ENCODE peak calls at places on chromosomes 3 and 15, in nine cellular contexts. One of them, this sample, is unnamed.

GRCh38 chr15:47614341-47614740 is 103.0 kb upstream of the SEMA6D start:
- DNase-seq in progenitor cell of endocrine pancreas: no peak
- DNase-seq in stimulated activated CD8-positive, alpha-beta memory T cell treated with anti-CD3 and anti-CD28 coated beads, Interleukin-7, amount 100 ng/mL, for 24 hours: no peak
- DNase-seq in endothelial cell of umbilical vein: no peak
- DNase-seq in left cardiac atrium: no peak
- DNase-seq in AG10803: no peak
- DNase-seq in naive thymus-derived CD8-positive, alpha-beta T cell: no peak
- DNase-seq in NCI-H187: no peak
- DNase-seq in H4: no peak
- DNase-seq in this sample: no peak

GRCh38 chr3:197736010-197736490 is 654 bp downstream of the RUBCN start:
- DNase-seq in progenitor cell of endocrine pancreas: no peak
- DNase-seq in stimulated activated CD8-positive, alpha-beta memory T cell treated with anti-CD3 and anti-CD28 coated beads, Interleukin-7, amount 100 ng/mL, for 24 hours: peak; percentile 29
- DNase-seq in endothelial cell of umbilical vein: no peak
- DNase-seq in left cardiac atrium: no peak
- DNase-seq in AG10803: peak; percentile 22
- DNase-seq in naive thymus-derived CD8-positive, alpha-beta T cell: peak; percentile 28
- DNase-seq in NCI-H187: peak; percentile 17
- DNase-seq in H4: no peak
- DNase-seq in this sample: peak; percentile 56

GRCh38 chr3:193231201-193231600 is 9.8 kb upstream of the PLAAT1 start:
- DNase-seq in progenitor cell of endocrine pancreas: no peak
- DNase-seq in stimulated activated CD8-positive, alpha-beta memory T cell treated with anti-CD3 and anti-CD28 coated beads, Interleukin-7, amount 100 ng/mL, for 24 hours: no peak
- DNase-seq in endothelial cell of umbilical vein: no peak
- DNase-seq in left cardiac atrium: no peak
- DNase-seq in AG10803: no peak
- DNase-seq in naive thymus-derived CD8-positive, alpha-beta T cell: no peak
- DNase-seq in NCI-H187: no peak
- DNase-seq in H4: no peak
- DNase-seq in this sample: no peak

GRCh38 chr15:43509002-43509922 is 8.1 kb upstream of the MAP1A start:
- DNase-seq in progenitor cell of endocrine pancreas: no peak
- DNase-seq in stimulated activated CD8-positive, alpha-beta memory T cell treated with anti-CD3 and anti-CD28 coated beads, Interleukin-7, amount 100 ng/mL, for 24 hours: no peak
- DNase-seq in endothelial cell of umbilical vein: no peak
- DNase-seq in left cardiac atrium: no peak
- DNase-seq in AG10803: peak; percentile 63
- DNase-seq in naive thymus-derived CD8-positive, alpha-beta T cell: no peak
- DNase-seq in NCI-H187: no peak
- DNase-seq in H4: peak; percentile 3
- DNase-seq in this sample: peak; percentile 16

GRCh38 chr3:13879946-13880810 is at the start of gene WNT7A:
- DNase-seq in progenitor cell of endocrine pancreas: peak; percentile 59
- DNase-seq in stimulated activated CD8-positive, alpha-beta memory T cell treated with anti-CD3 and anti-CD28 coated beads, Interleukin-7, amount 100 ng/mL, for 24 hours: no peak
- DNase-seq in endothelial cell of umbilical vein: no peak
- DNase-seq in left cardiac atrium: no peak
- DNase-seq in AG10803: no peak
- DNase-seq in naive thymus-derived CD8-positive, alpha-beta T cell: peak; percentile 64
- DNase-seq in NCI-H187: no peak
- DNase-seq in H4: no peak
- DNase-seq in this sample: peak; percentile 13

GRCh38 chr3:28103871-28104270 is 137.5 kb upstream of the CMC1 start:
- DNase-seq in progenitor cell of endocrine pancreas: no peak
- DNase-seq in stimulated activated CD8-positive, alpha-beta memory T cell treated with anti-CD3 and anti-CD28 coated beads, Interleukin-7, amount 100 ng/mL, for 24 hours: no peak
- DNase-seq in endothelial cell of umbilical vein: no peak
- DNase-seq in left cardiac atrium: no peak
- DNase-seq in AG10803: no peak
- DNase-seq in naive thymus-derived CD8-positive, alpha-beta T cell: no peak
- DNase-seq in NCI-H187: no peak
- DNase-seq in H4: no peak
- DNase-seq in this sample: no peak

GRCh38 chr3:8303466-8303865 is 198.2 kb upstream of the LMCD1 start:
- DNase-seq in progenitor cell of endocrine pancreas: no peak
- DNase-seq in stimulated activated CD8-positive, alpha-beta memory T cell treated with anti-CD3 and anti-CD28 coated beads, Interleukin-7, amount 100 ng/mL, for 24 hours: no peak
- DNase-seq in endothelial cell of umbilical vein: no peak
- DNase-seq in left cardiac atrium: no peak
- DNase-seq in AG10803: peak; percentile 12
- DNase-seq in naive thymus-derived CD8-positive, alpha-beta T cell: no peak
- DNase-seq in NCI-H187: no peak
- DNase-seq in H4: no peak
- DNase-seq in this sample: peak; percentile 25

GRCh38 chr3:94887056-94887455 is 824.2 kb downstream of the NSUN3 start:
- DNase-seq in progenitor cell of endocrine pancreas: no peak
- DNase-seq in stimulated activated CD8-positive, alpha-beta memory T cell treated with anti-CD3 and anti-CD28 coated beads, Interleukin-7, amount 100 ng/mL, for 24 hours: no peak
- DNase-seq in endothelial cell of umbilical vein: no peak
- DNase-seq in left cardiac atrium: no peak
- DNase-seq in AG10803: no peak
- DNase-seq in naive thymus-derived CD8-positive, alpha-beta T cell: no peak
- DNase-seq in NCI-H187: no peak
- DNase-seq in H4: no peak
- DNase-seq in this sample: no peak

GRCh38 chr3:151460774-151461450 is at the start of gene IGSF10:
- DNase-seq in progenitor cell of endocrine pancreas: no peak
- DNase-seq in stimulated activated CD8-positive, alpha-beta memory T cell treated with anti-CD3 and anti-CD28 coated beads, Interleukin-7, amount 100 ng/mL, for 24 hours: no peak
- DNase-seq in endothelial cell of umbilical vein: no peak
- DNase-seq in left cardiac atrium: peak; percentile 41
- DNase-seq in AG10803: no peak
- DNase-seq in naive thymus-derived CD8-positive, alpha-beta T cell: no peak
- DNase-seq in NCI-H187: no peak
- DNase-seq in H4: no peak
- DNase-seq in this sample: no peak

GRCh38 chr3:41653575-41654239 is 308.2 kb downstream of the ULK4 start:
- DNase-seq in progenitor cell of endocrine pancreas: no peak
- DNase-seq in stimulated activated CD8-positive, alpha-beta memory T cell treated with anti-CD3 and anti-CD28 coated beads, Interleukin-7, amount 100 ng/mL, for 24 hours: no peak
- DNase-seq in endothelial cell of umbilical vein: peak; percentile 12
- DNase-seq in left cardiac atrium: no peak
- DNase-seq in AG10803: no peak
- DNase-seq in naive thymus-derived CD8-positive, alpha-beta T cell: no peak
- DNase-seq in NCI-H187: no peak
- DNase-seq in H4: no peak
- DNase-seq in this sample: no peak

GRCh38 chr3:133676336-133677118 is 14.8 kb upstream of the TOPBP1 start:
- DNase-seq in progenitor cell of endocrine pancreas: no peak
- DNase-seq in stimulated activated CD8-positive, alpha-beta memory T cell treated with anti-CD3 and anti-CD28 coated beads, Interleukin-7, amount 100 ng/mL, for 24 hours: no peak
- DNase-seq in endothelial cell of umbilical vein: no peak
- DNase-seq in left cardiac atrium: no peak
- DNase-seq in AG10803: no peak
- DNase-seq in naive thymus-derived CD8-positive, alpha-beta T cell: no peak
- DNase-seq in NCI-H187: no peak
- DNase-seq in H4: no peak
- DNase-seq in this sample: no peak

GRCh38 chr3:125318859-125319258 is 56.3 kb downstream of the ZNF148 start:
- DNase-seq in progenitor cell of endocrine pancreas: no peak
- DNase-seq in stimulated activated CD8-positive, alpha-beta memory T cell treated with anti-CD3 and anti-CD28 coated beads, Interleukin-7, amount 100 ng/mL, for 24 hours: no peak
- DNase-seq in endothelial cell of umbilical vein: no peak
- DNase-seq in left cardiac atrium: no peak
- DNase-seq in AG10803: no peak
- DNase-seq in naive thymus-derived CD8-positive, alpha-beta T cell: no peak
- DNase-seq in NCI-H187: no peak
- DNase-seq in H4: no peak
- DNase-seq in this sample: no peak

This sample was measured in EL.